ENCODE peak calls at places on chromosomes 4 and X, in seven cellular contexts. D, S, K, U, L, P and Y are unnamed samples.

GRCh38 chr4:93825551-93826216 is 2.9 kb upstream of the ATOH1 start:
- DNase-seq in D (no peak), S (no peak), K (no peak), P (no peak), L (no peak), U (no peak), Y (no peak)

GRCh38 chr4:42360158-42360557 is 37.1 kb upstream of the SHISA3 start:
- DNase-seq in D (no peak), U (no peak), L (no peak), P (no peak), K (no peak), S (no peak), Y (no peak)

GRCh38 chr4:99856166-99856565 is 38.1 kb downstream of the LAMTOR3 start:
- DNase-seq in U (no peak), S (no peak), K (peak), P (no peak), D (no peak), L (no peak), Y (no peak)

GRCh38 chr4:26400140-26400539 is 79.3 kb downstream of the RBPJ start:
- DNase-seq in L (no peak), U (no peak), P (no peak), K (no peak), S (no peak), D (no peak), Y (no peak)

GRCh38 chr4:122541996-122542395 is 78.9 kb downstream of the IL21 start:
- DNase-seq in P (no peak), L (no peak), U (no peak), K (no peak), D (no peak), S (no peak), Y (no peak)

GRCh38 chr4:109955146-109955545 is 42.5 kb downstream of the EGF start:
- DNase-seq in D (no peak), K (no peak), P (no peak), U (no peak), L (no peak), S (no peak), Y (no peak)

GRCh38 chr4:154660052-154660451 is 47.6 kb upstream of the FGG start:
- DNase-seq in S (no peak), D (no peak), K (no peak), L (peak), U (no peak), P (no peak), Y (no peak)

GRCh38 chrX:15343075-15343476 is 7.8 kb upstream of the PIGA start:
- DNase-seq in P (no peak), D (no peak), K (no peak), U (no peak), S (no peak), L (no peak), Y (peak)

GRCh38 chr4:164087733-164088132 is 593.2 kb downstream of the TMA16 start:
- DNase-seq in L (no peak), U (no peak), S (no peak), D (no peak), K (no peak), P (no peak), Y (no peak)

GRCh38 chr4:123776267-123776666 is 379.7 kb downstream of the SPRY1 start:
- DNase-seq in D (no peak), P (no peak), U (no peak), S (no peak), K (no peak), L (no peak), Y (no peak)

GRCh38 chr4:4852591-4853362 is 6.7 kb upstream of the MSX1 start:
- DNase-seq in S (no peak), U (no peak), K (peak), L (no peak), D (no peak), P (peak), Y (no peak)

GRCh38 chrX:147900349-147900748 is 11.4 kb upstream of the FMR1 start:
- DNase-seq in S (no peak), U (no peak), D (no peak), K (no peak), L (no peak), P (no peak), Y (no peak)

GRCh38 chrX:139890991-139891700 is 41.7 kb downstream of the ATP11C start:
- DNase-seq in K (no peak), S (no peak), L (no peak), U (no peak), P (no peak), D (no peak), Y (no peak)

GRCh38 chr4:164621886-164622521 is 131.9 kb upstream of the SMIM31 start:
- DNase-seq in K (no peak), U (no peak), P (no peak), D (no peak), S (no peak), L (no peak), Y (no peak)

GRCh38 chrX:124249345-124249744 is 83.1 kb upstream of the TEX13D start:
- DNase-seq in P (no peak), L (no peak), K (no peak), U (no peak), S (no peak), D (no peak), Y (no peak)

GRCh38 chr4:151045907-151046306 is 30.8 kb upstream of the LRBA start:
- DNase-seq in P (no peak), S (peak), L (no peak), U (no peak), D (no peak), K (peak), Y (peak)

GRCh38 chr4:20840648-20841190 is 140.5 kb downstream of the PACRGL start:
- DNase-seq in K (no peak), L (no peak), U (no peak), S (no peak), D (no peak), P (no peak), Y (no peak)

GRCh38 chr4:188086858-188087257 is 22.5 kb downstream of the TRIML2 start:
- DNase-seq in L (no peak), U (no peak), P (no peak), S (no peak), K (no peak), D (no peak), Y (no peak)

GRCh38 chr4:74632634-74633033 is 161.7 kb downstream of the BTC start:
- DNase-seq in P (no peak), D (peak), L (no peak), U (no peak), S (no peak), K (peak), Y (no peak)